ENCODE peak calls at places on chromosomes 11 and 22, in four cellular contexts. I is activated T-helper 9 cell treated with anti-CD3 and anti-CD28 coated beads, Interleukin-2, amount 50 U/mL, for 16 hours; W is NCI-H774; V is HFFc6. F is an unnamed sample.

GRCh38 chr11:44305643-44306468 is 4.1 kb downstream of the ALX4 start:
- DNase-seq in I (no peak), W (no peak), V (no peak), F (no peak)

GRCh38 chr11:69199583-69200295 is 44.0 kb downstream of the SMIM38 start:
- DNase-seq in I (no peak), W (no peak), V (no peak), F (no peak)

GRCh38 chr22:24361976-24362646 is 65.3 kb upstream of the ADORA2A start:
- DNase-seq in I (no peak), W (no peak), V (no peak), F (no peak)

GRCh38 chr11:11077898-11078297 is 220.0 kb upstream of the ZBED5 start:
- DNase-seq in I (no peak), W (no peak), V (no peak), F (no peak)

GRCh38 chr22:21032037-21032842 is at the start of gene SLC7A4:
- DNase-seq in I (no peak), W (no peak), V (no peak), F (no peak)

GRCh38 chr11:23103403-23103802 is 243.1 kb upstream of the CCDC179 start:
- DNase-seq in I (no peak), W (no peak), V (no peak), F (no peak)

GRCh38 chr11:11537372-11537771 is 84.4 kb downstream of the GALNT18 start:
- DNase-seq in I (no peak), W (no peak), V (no peak), F (no peak)

GRCh38 chr22:26339755-26340154 is 89.3 kb upstream of the ASPHD2 start:
- DNase-seq in I (no peak), W (no peak), V (no peak), F (no peak)

GRCh38 chr11:64516226-64516625 is 74.8 kb upstream of the SLC22A12 start:
- DNase-seq in I (no peak), W (peak; percentile 6), V (no peak), F (no peak)

GRCh38 chr11:57493507-57494503 is 21.7 kb downstream of the SLC43A1 start:
- DNase-seq in I (peak; percentile 70), W (peak; percentile 39), V (no peak), F (no peak)

GRCh38 chr22:27124336-27125023 is 467.1 kb downstream of the MIAT start:
- DNase-seq in I (no peak), W (no peak), V (no peak), F (peak; percentile 45)

F was measured in LHCN-M2.